ENCODE peak calls at places on chromosomes 1 and 21, in ten cellular contexts. M is hepatocyte; O is CD8-positive, alpha-beta memory T cell; W is adipocyte; T is neural progenitor cell; K is GM23338; Y is tibial artery; A is fibroblast of lung; N is SJSA1; I is heart right ventricle. V is an unnamed sample.
A peak's percentile ranks its signal among the peaks of the same experiment; 100 is the strongest.

GRCh38 chr1:29758764-29759499 is 522.6 kb downstream of the PTPRU start:
- DNase-seq in M (peak; percentile 21), N (no peak), K (peak; percentile 26), A (no peak), W (no peak), I (no peak), T (no peak), O (no peak), Y (no peak), V (no peak)

GRCh38 chr1:177780096-177780700 is 189.7 kb downstream of the SEC16B start:
- DNase-seq in I (no peak), Y (no peak), A (peak; percentile 58), K (peak; percentile 71), M (peak; percentile 69), O (no peak), N (peak; percentile 23), W (peak; percentile 82), T (peak; percentile 57), V (no peak)

GRCh38 chr1:113940365-113941244 is 11.5 kb downstream of the HIPK1 start:
- DNase-seq in I (no peak), M (no peak), T (no peak), K (no peak), A (no peak), W (no peak), Y (no peak), O (peak; percentile 70), N (no peak), V (no peak)

GRCh38 chr1:63833346-63834065 is 59.7 kb downstream of the ROR1 start:
- DNase-seq in O (no peak), W (no peak), M (no peak), Y (no peak), N (no peak), I (no peak), T (no peak), A (no peak), K (peak; percentile 44), V (no peak)

GRCh38 chr1:38941527-38942019 is at the start of gene RHBDL2:
- DNase-seq in N (no peak), O (no peak), W (peak; percentile 39), A (peak; percentile 61), M (no peak), K (peak; percentile 32), T (peak; percentile 25), I (peak; percentile 71), Y (peak; percentile 74), V (peak; percentile 17)

GRCh38 chr1:168734271-168734670 is 5.3 kb upstream of the DPT start:
- DNase-seq in K (no peak), M (no peak), I (peak; percentile 64), W (no peak), Y (no peak), O (no peak), T (no peak), N (no peak), A (no peak), V (no peak)

GRCh38 chr1:167566766-167567165 is 13.2 kb upstream of the CREG1 start:
- DNase-seq in A (no peak), T (no peak), K (no peak), I (no peak), O (no peak), N (no peak), Y (no peak), W (no peak), M (no peak), V (no peak)

GRCh38 chr21:37373539-37373938 is 7.0 kb downstream of the DYRK1A start:
- DNase-seq in N (no peak), I (no peak), M (no peak), W (no peak), A (no peak), K (no peak), Y (no peak), T (no peak), O (no peak), V (no peak)

GRCh38 chr1:235637756-235638155 is 11.8 kb downstream of the GNG4 start:
- DNase-seq in N (no peak), M (no peak), A (no peak), I (no peak), O (no peak), K (no peak), T (no peak), W (no peak), Y (no peak), V (no peak)

GRCh38 chr1:236280438-236281285 is 1.1 kb downstream of the ERO1B start:
- DNase-seq in K (peak; percentile 45), O (peak; percentile 62), W (no peak), Y (peak; percentile 66), T (peak; percentile 38), N (peak; percentile 4), A (no peak), M (peak; percentile 18), I (peak; percentile 8), V (peak; percentile 19)

GRCh38 chr1:182602945-182603645 is 1.1 kb downstream of the RGS16 start:
- DNase-seq in O (no peak), W (peak; percentile 24), K (no peak), M (no peak), Y (peak; percentile 75), I (no peak), N (peak; percentile 67), A (no peak), T (no peak), V (no peak)

GRCh38 chr1:197320991-197321531 is 53.0 kb downstream of the CRB1 start:
- DNase-seq in T (no peak), M (no peak), K (no peak), N (no peak), I (peak; percentile 4), W (peak; percentile 73), O (no peak), A (peak; percentile 84), Y (no peak), V (no peak)

GRCh38 chr21:42579456-42580075 is 65.9 kb downstream of the SLC37A1 start:
- DNase-seq in N (no peak), A (no peak), K (no peak), Y (peak; percentile 29), T (no peak), O (peak; percentile 45), I (no peak), M (no peak), W (no peak), V (peak; percentile 11)

GRCh38 chr1:168234846-168235547 is 9.2 kb downstream of the SFT2D2 start:
- DNase-seq in I (no peak), W (peak; percentile 67), K (peak; percentile 86), O (peak; percentile 57), Y (no peak), T (peak; percentile 59), A (peak; percentile 37), M (peak; percentile 52), N (peak; percentile 34), V (no peak)

DNA sequence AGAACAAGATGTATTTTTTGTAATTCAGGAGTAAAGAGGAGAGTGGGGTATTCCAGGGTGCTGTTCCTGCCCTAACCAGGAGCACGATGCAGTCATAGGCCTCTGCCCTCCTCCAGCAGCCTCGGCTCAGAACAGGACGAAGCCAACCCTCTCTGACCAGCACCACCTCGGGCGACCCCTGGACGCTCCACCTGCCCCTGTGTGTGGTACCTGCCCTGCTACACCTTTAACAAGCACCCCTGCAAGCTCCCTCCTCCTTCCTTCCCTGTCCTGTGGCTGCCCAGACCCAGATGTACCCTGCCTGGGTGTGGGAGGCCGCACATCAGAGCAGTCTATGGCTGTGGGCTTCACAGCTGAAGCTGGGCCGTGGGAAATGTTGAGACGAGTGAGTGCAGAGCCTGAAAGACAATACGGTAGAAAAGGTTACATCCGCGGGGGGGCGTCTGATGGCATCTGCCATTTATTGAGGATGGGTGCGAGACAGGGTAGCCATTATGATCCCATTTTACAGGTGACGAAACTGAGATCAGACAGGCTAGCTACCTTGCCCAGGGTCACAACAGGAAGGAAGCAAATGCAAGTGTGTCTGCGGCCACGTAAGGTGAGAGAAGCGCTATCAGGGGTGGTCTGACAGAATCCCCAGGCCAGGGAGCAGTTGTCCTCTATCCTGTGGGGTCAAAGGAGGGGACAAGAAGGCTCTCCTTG is 4.6 kb downstream of the ERG start:
- DNase-seq in I (no peak), O (no peak), M (no peak), T (no peak), Y (no peak), W (no peak), N (no peak), K (no peak), A (no peak), V (no peak)
- H3K4me1 ChIP-seq in I (no peaks in the 10 kb centered on the region), O (no peaks in the 10 kb centered on the region), M (peaks cover 4% of the 10 kb centered on the region), T (peaks cover 13% of the 10 kb centered on the region), Y (peaks cover 45% of the 10 kb centered on the region), W (peaks cover 2% of the 10 kb centered on the region), N (peaks cover 10% of the 10 kb centered on the region), K (peaks cover 23% of the 10 kb centered on the region), A (no peaks in the 10 kb centered on the region), V (no peaks in the 10 kb centered on the region)

GRCh38 chr1:22822371-22822770 is 111.7 kb downstream of the EPHB2 start:
- DNase-seq in A (no peak), N (no peak), I (no peak), K (no peak), O (no peak), T (no peak), W (no peak), M (no peak), Y (no peak), V (no peak)

GRCh38 chr1:22819391-22819790 is 108.8 kb downstream of the EPHB2 start:
- DNase-seq in O (no peak), Y (no peak), A (no peak), T (no peak), K (no peak), M (no peak), I (no peak), N (no peak), W (no peak), V (no peak)

GRCh38 chr1:22817462-22817861 is 106.8 kb downstream of the EPHB2 start:
- DNase-seq in Y (no peak), I (no peak), N (no peak), T (no peak), A (no peak), O (no peak), W (no peak), K (no peak), M (no peak), V (no peak)

GRCh38 chr1:22818061-22818770 is 107.6 kb downstream of the EPHB2 start:
- DNase-seq in T (no peak), N (no peak), A (no peak), Y (no peak), K (no peak), I (no peak), O (no peak), W (no peak), M (no peak), V (no peak)

GRCh38 chr1:22821027-22821426 is 110.4 kb downstream of the EPHB2 start:
- DNase-seq in Y (no peak), I (no peak), A (no peak), W (no peak), M (no peak), N (no peak), K (no peak), T (no peak), O (no peak), V (no peak)
- H3K4me1 ChIP-seq in Y (no peaks in the 10 kb centered on the region), I (no peaks in the 10 kb centered on the region), A (no peaks in the 10 kb centered on the region), W (peaks cover 7% of the 10 kb centered on the region), M (peaks cover 8% of the 10 kb centered on the region), N (no peaks in the 10 kb centered on the region), K (peaks cover under 1% of the 10 kb centered on the region), T (peaks cover 14% of the 10 kb centered on the region), O (no peaks in the 10 kb centered on the region), V (no peaks in the 10 kb centered on the region)

GRCh38 chr1:9343269-9343668 is 50.6 kb downstream of the SPSB1 start:
- DNase-seq in O (no peak), I (no peak), T (no peak), N (no peak), A (no peak), W (no peak), K (no peak), M (no peak), Y (no peak), V (no peak)
- H3K4me1 ChIP-seq in O (no peaks in the 10 kb centered on the region), I (peaks cover 8% of the 10 kb centered on the region), T (no peaks in the 10 kb centered on the region), N (peaks cover 33% of the 10 kb centered on the region), A (no peaks in the 10 kb centered on the region), W (peaks cover 40% of the 10 kb centered on the region), K (peaks cover 7% of the 10 kb centered on the region), M (peaks cover 23% of the 10 kb centered on the region), Y (peaks cover 72% of the 10 kb centered on the region), V (peaks cover 10% of the 10 kb centered on the region)

GRCh38 chr1:13763264-13763663 is 63.3 kb downstream of the PRDM2 start:
- DNase-seq in T (no peak), K (no peak), I (no peak), W (no peak), Y (no peak), N (no peak), O (no peak), M (no peak), A (no peak), V (no peak)
- H3K4me1 ChIP-seq in T (peaks cover 46% of the 10 kb centered on the region), K (peaks cover 55% of the 10 kb centered on the region), I (no peaks in the 10 kb centered on the region), W (peaks cover 43% of the 10 kb centered on the region), Y (peaks cover 12% of the 10 kb centered on the region), N (peaks cover 54% of the 10 kb centered on the region), O (peaks cover 71% of the 10 kb centered on the region), M (peaks cover 28% of the 10 kb centered on the region), A (peaks cover 12% of the 10 kb centered on the region), V (no peaks in the 10 kb centered on the region)

V was measured in uterus.